ENCODE peak calls at places on chromosomes 6 and 20, in ten cellular contexts. B is fibroblast of pulmonary artery, I is left lung, C is colonic mucosa, E is PC-3, G is HFF-Myc, J is transverse colon, N is heart left ventricle, P is A549, F is astrocyte of the spinal cord. O is an unnamed sample.

GRCh38 chr6:8627085-8627861 is 191.9 kb upstream of the SLC35B3 start:
- DNase-seq in G (no peak), N (no peak), B (peak; percentile 46), J (no peak), I (no peak), P (peak; percentile 1), F (peak; percentile 82), C (no peak), E (peak; percentile 19), O (no peak)

GRCh38 chr20:17735206-17735804 is 35.5 kb downstream of the BANF2 start:
- DNase-seq in I (no peak), G (no peak), B (peak; percentile 48), N (no peak), C (no peak), J (no peak), E (peak; percentile 85), F (peak; percentile 46), P (no peak), O (peak; percentile 85)

GRCh38 chr20:23340524-23340923 is 10.1 kb upstream of the NXT1 start:
- DNase-seq in F (peak; percentile 76), I (no peak), N (peak; percentile 74), P (peak; percentile 87), G (no peak), C (no peak), B (peak; percentile 86), J (peak; percentile 45), E (peak; percentile 82), O (peak; percentile 69)

GRCh38 chr20:43727980-43728590 is 1.3 kb upstream of the GTSF1L start:
- DNase-seq in P (peak; percentile 25), J (peak; percentile 30), B (no peak), N (no peak), C (peak; percentile 37), G (no peak), E (peak; percentile 63), F (no peak), I (no peak), O (peak; percentile 69)

GRCh38 chr6:35920793-35921732 is at the start of gene SRPK1:
- DNase-seq in P (peak; percentile 88), F (peak; percentile 86), B (peak; percentile 79), E (peak; percentile 89), I (peak; percentile 98), G (peak; percentile 31), N (peak; percentile 91), C (peak; percentile 92), J (peak; percentile 94), O (peak; percentile 76)

GRCh38 chr6:111565316-111566221 is 40.1 kb downstream of the TRAF3IP2 start:
- DNase-seq in B (no peak), N (no peak), G (no peak), C (no peak), J (no peak), I (no peak), E (peak; percentile 15), P (peak; percentile 19), F (no peak), O (no peak)

GRCh38 chr20:4090756-4091331 is 75.5 kb upstream of the RNF24 start:
- DNase-seq in B (peak; percentile 74), I (no peak), N (no peak), C (no peak), E (no peak), J (no peak), F (no peak), G (no peak), P (peak; percentile 51), O (peak; percentile 67)

GRCh38 chr6:143060806-143061596 is at the start of gene AIG1:
- DNase-seq in C (peak; percentile 79), J (no peak), N (no peak), P (no peak), B (no peak), E (no peak), F (no peak), I (no peak), G (peak; percentile 11), O (no peak)

GRCh38 chr6:109595998-109596397 is 95.0 kb downstream of the AK9 start:
- DNase-seq in P (peak; percentile 14), C (no peak), F (peak; percentile 5), B (peak; percentile 47), N (no peak), J (no peak), G (no peak), I (no peak), E (peak; percentile 52), O (peak; percentile 42)
- TF ChIP-seq CTCF in P (no peak), C (no peak), F (peak; percentile 49), B (peak; percentile 54), N (no peak), J (no peak), G (peak; percentile 37), I (peak; percentile 15), E (peak; percentile 48), O (peak; percentile 56)

GRCh38 chr6:30881987-30882763 is 2.1 kb upstream of the DDR1 start:
- DNase-seq in G (no peak), N (no peak), E (no peak), F (peak; percentile 60), P (no peak), C (peak; percentile 32), J (no peak), B (peak; percentile 31), I (no peak), O (peak; percentile 57)

GRCh38 chr6:30882764-30883475 is 1.4 kb upstream of the DDR1 start:
- DNase-seq in G (no peak), F (no peak), C (peak; percentile 93), P (peak; percentile 21), I (peak; percentile 86), N (no peak), J (peak; percentile 84), B (no peak), E (peak; percentile 71), O (no peak)

GRCh38 chr6:30879684-30880427 is 4.5 kb upstream of the DDR1 start:
- DNase-seq in E (no peak), P (no peak), C (no peak), F (no peak), B (no peak), G (no peak), J (no peak), N (no peak), I (no peak), O (peak; percentile 13)

GRCh38 chr6:30880563-30881252 is 3.6 kb upstream of the DDR1 start:
- DNase-seq in G (no peak), C (no peak), J (no peak), I (no peak), F (no peak), E (no peak), N (no peak), P (no peak), B (no peak), O (no peak)

DNA sequence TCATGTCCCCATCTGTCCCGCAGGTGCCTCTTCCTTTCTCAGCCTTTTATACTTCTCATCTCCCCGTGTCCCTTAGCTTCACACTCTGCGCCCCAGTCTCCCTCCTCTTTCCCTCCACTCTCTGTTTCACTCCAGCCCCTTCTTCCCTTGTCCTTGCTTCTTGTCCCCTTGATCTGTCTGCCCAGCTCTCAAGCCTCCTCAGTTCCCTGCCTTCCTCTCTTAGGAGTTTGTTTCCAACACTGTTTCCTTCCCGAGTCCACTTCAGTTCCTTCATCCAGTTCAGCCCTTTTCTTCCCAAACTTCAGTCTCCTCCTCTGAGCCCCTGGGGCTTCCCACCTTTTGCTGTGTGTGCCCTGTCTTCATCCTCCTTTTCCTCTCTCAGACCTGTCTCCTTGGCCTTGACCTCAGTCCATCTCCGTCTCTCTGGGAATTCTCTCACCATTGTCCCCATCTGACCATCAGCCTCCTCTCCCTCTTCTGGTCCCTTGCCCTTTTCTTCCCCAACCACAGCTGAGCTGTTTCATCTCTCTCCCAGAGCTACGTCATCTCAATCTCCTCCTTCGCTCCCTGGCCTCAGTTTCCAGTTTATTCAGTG is 2.8 kb upstream of the DDR1 start:
- DNase-seq in B (no peak), C (no peak), P (no peak), G (no peak), F (no peak), I (no peak), J (no peak), E (no peak), N (no peak), O (no peak)
- H3K4me3 ChIP-seq in B (no peak overlapping the region), C (no peak overlapping the region), P (no peak overlapping the region), G (no peak overlapping the region), F (no peak overlapping the region), I (no peak overlapping the region), J (no peak overlapping the region), E (no peak overlapping the region), N (no peak overlapping the region), O (no peak overlapping the region)

DNA sequence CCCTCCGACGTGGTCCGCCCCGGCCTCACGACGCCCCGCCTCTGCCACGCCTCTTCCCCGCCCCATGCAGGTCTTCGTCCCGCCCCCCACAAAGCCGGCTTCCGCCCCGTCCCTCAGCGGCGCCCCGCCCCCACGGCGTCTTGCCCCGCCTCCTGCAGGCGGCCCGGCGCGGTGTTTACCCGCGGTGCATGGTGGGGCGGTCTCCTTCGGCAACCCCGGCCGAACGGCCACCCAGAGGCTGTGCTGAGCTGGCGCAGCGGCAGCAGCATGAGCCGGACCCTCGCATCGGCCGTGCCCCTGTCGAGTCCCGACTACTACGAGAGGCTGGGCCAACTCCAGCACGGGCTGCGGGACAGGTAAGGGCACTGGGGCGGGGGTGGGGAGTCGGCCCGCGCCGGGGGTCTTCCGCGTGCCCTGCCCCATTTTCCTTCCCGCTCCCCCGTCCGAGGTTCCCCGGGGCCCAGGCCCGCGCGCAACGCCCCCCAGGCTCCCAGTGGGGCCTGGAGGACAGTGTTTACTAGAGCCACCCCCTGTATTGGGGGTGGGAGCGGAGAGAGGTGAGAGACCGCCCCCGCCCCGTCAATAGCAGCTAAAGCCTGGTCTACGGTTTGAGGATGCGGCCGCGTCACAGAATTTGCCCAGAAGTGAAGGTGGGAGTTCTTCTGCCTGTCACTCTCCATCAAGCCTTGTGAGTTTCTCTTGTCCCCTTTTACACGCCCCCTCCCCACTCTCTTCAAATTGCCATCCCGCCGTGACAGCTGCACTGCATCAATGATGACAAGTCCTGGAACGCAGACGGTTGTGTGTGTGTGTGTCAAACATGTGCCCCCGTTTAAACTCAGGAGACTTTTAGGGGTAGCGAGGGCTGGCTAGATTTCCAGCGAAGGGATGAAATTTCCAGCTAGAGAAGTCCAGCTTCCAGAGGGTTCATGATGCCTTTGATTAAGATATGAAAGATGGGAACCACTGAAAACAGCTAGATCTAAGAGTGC is at the start of gene KIZ:
- DNase-seq in E (peak; percentile 98), I (peak; percentile 100), N (peak; percentile 97), J (peak; percentile 99), G (peak; percentile 66), F (peak; percentile 96), B (peak; percentile 96), P (peak; percentile 97), C (peak; percentile 98), O (peak; percentile 96)
- TF ChIP-seq CTCF in E (no peak), I (peak; percentile 54), N (peak; percentile 45), J (peak; percentile 42), G (peak; percentile 13), F (peak; percentile 32), B (no peak), P (no peak), C (peak; percentile 19), O (peak; percentile 25)

GRCh38 chr6:1871936-1872335 is 262.2 kb downstream of the FOXC1 start:
- DNase-seq in F (no peak), G (no peak), E (no peak), I (no peak), B (no peak), C (no peak), J (no peak), N (no peak), P (no peak), O (no peak)

GRCh38 chr6:1868561-1869261 is 259.0 kb downstream of the FOXC1 start:
- DNase-seq in P (no peak), F (no peak), I (no peak), B (no peak), J (no peak), C (no peak), E (no peak), G (no peak), N (no peak), O (no peak)

GRCh38 chr6:1870902-1871301 is 261.2 kb downstream of the FOXC1 start:
- DNase-seq in G (no peak), J (no peak), I (no peak), P (no peak), B (no peak), C (no peak), E (no peak), F (no peak), N (no peak), O (no peak)

GRCh38 chr6:1869766-1870165 is 260.1 kb downstream of the FOXC1 start:
- DNase-seq in J (no peak), I (no peak), G (no peak), P (no peak), F (no peak), C (no peak), B (no peak), E (no peak), N (no peak), O (no peak)

DNA sequence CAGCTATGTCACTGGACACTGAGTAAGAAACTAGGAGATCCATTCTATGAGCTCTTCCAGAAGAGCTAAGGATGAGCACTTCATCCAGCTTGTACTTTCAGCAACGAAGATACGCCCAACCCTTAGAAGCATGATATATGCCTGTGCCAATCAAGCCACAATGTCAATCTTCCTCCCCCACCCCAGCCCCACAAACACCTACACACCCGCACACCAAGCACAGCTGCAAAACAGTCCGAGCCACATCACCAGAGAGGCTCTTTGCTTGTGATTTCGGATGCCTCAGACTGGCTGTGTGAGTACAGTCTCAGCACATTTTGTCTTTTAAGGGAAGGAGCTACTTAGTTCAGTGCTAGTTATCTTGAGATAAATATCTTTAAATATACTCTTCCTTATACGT is 260.6 kb downstream of the FOXC1 start:
- DNase-seq in F (no peak), E (no peak), C (no peak), B (no peak), I (no peak), G (no peak), P (no peak), J (no peak), N (no peak), O (no peak)
- H3K4me3 ChIP-seq in F (no peak overlapping the region), E (no peak overlapping the region), C (no peak overlapping the region), B (no peak overlapping the region), I (no peak overlapping the region), G (no peak overlapping the region), P (no peak overlapping the region), J (no peak overlapping the region), N (no peak overlapping the region), O (no peak overlapping the region)

O was measured in fibroblast of villous mesenchyme.